ENCODE peak calls at places on chromosomes 5 and 9, in ten cellular contexts. W is psoas muscle, F is IMR-90, G is neural progenitor cell, M is upper lobe of right lung, K is prostate gland, N is A549, O is cardiac muscle cell, X is ascending aorta, I is body of pancreas. R is an unnamed sample. For H3K4me1, the result is how much of the 10 kb centered on the place peaks cover.

GRCh38 chr9:22512495-22512894 is 65.9 kb downstream of the DMRTA1 start:
- DNase-seq in W (no peak), F (no peak), G (no peak), M (no peak), K (no peak), N (no peak), O (no peak), X (no peak), I (no peak), R (no peak)

GRCh38 chr9:135864447-135865049 is 42.8 kb downstream of the CAMSAP1 start:
- DNase-seq in W (peak), F (peak), G (peak), M (no peak), K (peak), N (peak), O (peak), X (no peak), I (peak), R (peak)

GRCh38 chr5:78597858-78598415 is 50.6 kb downstream of the LHFPL2 start:
- DNase-seq in W (no peak), F (peak), G (no peak), M (no peak), K (no peak), N (no peak), O (peak), X (no peak), I (no peak), R (no peak)

GRCh38 chr5:80704221-80704620 is 49.4 kb upstream of the DHFR start:
- DNase-seq in W (no peak), F (no peak), G (no peak), M (no peak), K (no peak), N (no peak), O (no peak), X (no peak), I (no peak), R (no peak)

GRCh38 chr9:126791406-126792230 is 13.2 kb upstream of the ZBTB43 start:
- DNase-seq in W (no peak), F (peak), G (no peak), M (peak), K (no peak), N (peak), O (peak), X (no peak), I (no peak), R (no peak)

GRCh38 chr5:163569284-163569683 is 63.9 kb downstream of the MAT2B start:
- DNase-seq in W (no peak), F (peak), G (peak), M (no peak), K (no peak), N (peak), O (peak), X (no peak), I (no peak), R (no peak)

GRCh38 chr9:122190597-122191381 is 31.1 kb downstream of the MORN5 start:
- DNase-seq in W (no peak), F (peak), G (no peak), M (no peak), K (no peak), N (peak), O (no peak), X (no peak), I (no peak), R (no peak)

GRCh38 chr5:149153751-149154610 is 12.7 kb downstream of the ABLIM3 start:
- DNase-seq in W (peak), F (peak), G (no peak), M (peak), K (no peak), N (peak), O (peak), X (peak), I (peak), R (peak)

GRCh38 chr5:180128671-180129261 is 57.2 kb upstream of the RNF130 start:
- DNase-seq in W (no peak), F (no peak), G (no peak), M (no peak), K (no peak), N (no peak), O (no peak), X (no peak), I (no peak), R (no peak)

GRCh38 chr5:175469916-175470315 is 8.4 kb upstream of the SFXN1 start:
- DNase-seq in W (no peak), F (no peak), G (no peak), M (no peak), K (no peak), N (no peak), O (no peak), X (no peak), I (no peak), R (no peak)

GRCh38 chr9:20683351-20684034 is 566 bp upstream of the FOCAD start:
- DNase-seq in W (peak), F (peak), G (peak), M (no peak), K (peak), N (peak), O (peak), X (peak), I (peak), R (peak)

GRCh38 chr5:116382025-116382873 is 192.4 kb downstream of the SEMA6A start:
- DNase-seq in W (no peak), F (no peak), G (peak), M (no peak), K (no peak), N (no peak), O (no peak), X (no peak), I (no peak), R (no peak)

GRCh38 chr5:766666-767431 is 17.7 kb downstream of the ZDHHC11B start:
- DNase-seq in W (no peak), F (no peak), G (no peak), M (peak), K (no peak), N (no peak), O (no peak), X (no peak), I (no peak), R (no peak)

GRCh38 chr5:159018855-159019254 is 80.9 kb downstream of the EBF1 start:
- DNase-seq in W (no peak), F (no peak), G (no peak), M (no peak), K (no peak), N (no peak), O (no peak), X (no peak), I (no peak), R (no peak)

GRCh38 chr5:130868186-130868821 is 296.8 kb downstream of the HINT1 start:
- DNase-seq in W (no peak), F (no peak), G (peak), M (no peak), K (no peak), N (no peak), O (peak), X (no peak), I (no peak), R (no peak)

GRCh38 chr5:20972419-20972925 is 984.5 kb upstream of the CDH18 start:
- DNase-seq in W (peak), F (peak), G (peak), M (peak), K (no peak), N (peak), O (peak), X (no peak), I (no peak), R (no peak)

GRCh38 chr5:128436825-128437224 is 101.2 kb downstream of the FBN2 start:
- DNase-seq in W (no peak), F (peak), G (no peak), M (no peak), K (no peak), N (peak), O (peak), X (no peak), I (no peak), R (no peak)

GRCh38 chr5:174917976-174918554 is 193.7 kb downstream of the MSX2 start:
- DNase-seq in W (no peak), F (no peak), G (no peak), M (no peak), K (no peak), N (no peak), O (no peak), X (no peak), I (no peak), R (no peak)

GRCh38 chr5:52746539-52746938 is 41.2 kb upstream of the ITGA1 start:
- DNase-seq in W (no peak), F (peak), G (no peak), M (no peak), K (no peak), N (no peak), O (peak), X (no peak), I (no peak), R (no peak)

GRCh38 chr5:52580921-52581320 is 206.8 kb upstream of the ITGA1 start:
- DNase-seq in W (no peak), F (peak), G (no peak), M (no peak), K (no peak), N (no peak), O (peak), X (no peak), I (no peak), R (no peak)

GRCh38 chr5:156411-157072 is 34.8 kb upstream of the LRRC14B start:
- DNase-seq in W (no peak), F (no peak), G (no peak), M (peak), K (no peak), N (no peak), O (no peak), X (no peak), I (no peak), R (no peak)

GRCh38 chr5:81925012-81925411 is 46.8 kb upstream of the ATG10 start:
- DNase-seq in W (no peak), F (no peak), G (no peak), M (no peak), K (no peak), N (no peak), O (no peak), X (no peak), I (no peak), R (no peak)

GRCh38 chr9:107239474-107239873 is 43.6 kb upstream of the RAD23B start:
- DNase-seq in W (no peak), F (peak), G (peak), M (no peak), K (no peak), N (no peak), O (peak), X (no peak), I (no peak), R (no peak)

GRCh38 chr5:109324941-109325340 is 84.8 kb downstream of the PJA2 start:
- DNase-seq in W (no peak), F (no peak), G (no peak), M (no peak), K (no peak), N (no peak), O (peak), X (no peak), I (no peak), R (no peak)

GRCh38 chr5:171667341-171668096 is 118.1 kb upstream of the SMIM23 start:
- DNase-seq in W (peak), F (peak), G (peak), M (no peak), K (peak), N (no peak), O (peak), X (no peak), I (peak), R (no peak)

GRCh38 chr5:9209846-9210547 is 335.9 kb downstream of the SEMA5A start:
- DNase-seq in W (no peak), F (peak), G (no peak), M (no peak), K (no peak), N (no peak), O (no peak), X (no peak), I (no peak), R (no peak)

GRCh38 chr9:84875193-84875592 is 205.7 kb downstream of the NTRK2 start:
- DNase-seq in W (no peak), F (no peak), G (no peak), M (no peak), K (no peak), N (no peak), O (peak), X (no peak), I (no peak), R (no peak)

GRCh38 chr5:179385892-179386291 is 40.6 kb upstream of the ADAMTS2 start:
- DNase-seq in W (no peak), F (no peak), G (no peak), M (no peak), K (no peak), N (no peak), O (no peak), X (no peak), I (no peak), R (no peak)

GRCh38 chr5:91283899-91284298 is 99.2 kb downstream of the ARRDC3 start:
- DNase-seq in W (no peak), F (peak), G (no peak), M (no peak), K (peak), N (peak), O (peak), X (no peak), I (no peak), R (no peak)

GRCh38 chr5:136754216-136754615 is 388.9 kb upstream of the TRPC7 start:
- DNase-seq in W (no peak), F (no peak), G (no peak), M (no peak), K (no peak), N (no peak), O (no peak), X (no peak), I (no peak), R (no peak)

GRCh38 chr9:21812415-21812814 is 10.0 kb downstream of the MTAP start:
- DNase-seq in W (no peak), F (peak), G (no peak), M (no peak), K (no peak), N (peak), O (peak), X (no peak), I (no peak), R (no peak)

GRCh38 chr5:167769846-167770420 is 521.5 kb upstream of the WWC1 start:
- DNase-seq in W (no peak), F (no peak), G (no peak), M (no peak), K (no peak), N (no peak), O (no peak), X (no peak), I (no peak), R (no peak)

GRCh38 chr5:54616031-54616430 is 98.5 kb downstream of the SNX18 start:
- DNase-seq in W (no peak), F (peak), G (no peak), M (no peak), K (peak), N (no peak), O (peak), X (no peak), I (no peak), R (peak)

GRCh38 chr5:80139573-80139972 is 104.4 kb downstream of the THBS4 start:
- DNase-seq in W (no peak), F (no peak), G (no peak), M (no peak), K (no peak), N (no peak), O (no peak), X (no peak), I (no peak), R (no peak)

GRCh38 chr5:151448038-151448985 is 909 bp downstream of the SLC36A1 start:
- DNase-seq in W (no peak), F (no peak), G (peak), M (no peak), K (peak), N (peak), O (peak), X (no peak), I (peak), R (peak)

GRCh38 chr5:66224773-66225553 is 80.9 kb downstream of the SREK1 start:
- DNase-seq in W (no peak), F (no peak), G (no peak), M (no peak), K (no peak), N (no peak), O (no peak), X (no peak), I (no peak), R (no peak)

GRCh38 chr5:66224273-66224672 is 80.2 kb downstream of the SREK1 start:
- DNase-seq in W (no peak), F (no peak), G (no peak), M (no peak), K (no peak), N (no peak), O (no peak), X (no peak), I (no peak), R (no peak)

GRCh38 chr5:66222455-66222854 is 78.4 kb downstream of the SREK1 start:
- DNase-seq in W (no peak), F (no peak), G (no peak), M (no peak), K (no peak), N (no peak), O (no peak), X (no peak), I (no peak), R (peak)

GRCh38 chr5:66223637-66224036 is 79.5 kb downstream of the SREK1 start:
- DNase-seq in W (no peak), F (no peak), G (no peak), M (no peak), K (peak), N (peak), O (peak), X (no peak), I (no peak), R (peak)
- TF ChIP-seq CTCF in W (no peak), F (peak), G (peak), M (peak), K (peak), N (peak), O (peak), X (no peak), I (no peak), R (no peak)

GRCh38 chr9:137201205-137201868 is 796 bp upstream of the TPRN start:
- DNase-seq in W (no peak), F (no peak), G (peak), M (no peak), K (no peak), N (no peak), O (no peak), X (no peak), I (no peak), R (no peak)

GRCh38 chr9:137205126-137206069 is at the start of the genes NDOR1 and TMEM203:
- DNase-seq in W (peak), F (peak), G (peak), M (peak), K (peak), N (peak), O (peak), X (peak), I (peak), R (peak)

GRCh38 chr9:137204731-137205125 is 720 bp downstream of the TMEM203 start:
- DNase-seq in W (peak), F (no peak), G (no peak), M (no peak), K (no peak), N (no peak), O (no peak), X (no peak), I (no peak), R (no peak)

GRCh38 chr9:137200311-137201204 is at the start of gene TPRN:
- DNase-seq in W (peak), F (peak), G (peak), M (peak), K (peak), N (peak), O (peak), X (peak), I (peak), R (peak)

GRCh38 chr9:137202966-137203365 is 2.4 kb upstream of the TPRN start:
- DNase-seq in W (no peak), F (no peak), G (no peak), M (no peak), K (no peak), N (no peak), O (no peak), X (no peak), I (no peak), R (no peak)
- H3K4me1 ChIP-seq in W (half or more), F (under half), G (under half), M (half or more), K (under half), N (under half), O (under half), X (under half), I (half or more), R (half or more)

GRCh38 chr5:42636946-42637345 is 119.7 kb upstream of the CCDC152 start:
- DNase-seq in W (no peak), F (no peak), G (no peak), M (no peak), K (no peak), N (no peak), O (no peak), X (no peak), I (no peak), R (no peak)

GRCh38 chr5:42632501-42632900 is 124.1 kb upstream of the CCDC152 start:
- DNase-seq in W (no peak), F (no peak), G (no peak), M (no peak), K (no peak), N (no peak), O (no peak), X (no peak), I (no peak), R (no peak)

GRCh38 chr5:42634575-42634974 is 122.0 kb upstream of the CCDC152 start:
- DNase-seq in W (no peak), F (no peak), G (no peak), M (no peak), K (no peak), N (no peak), O (no peak), X (no peak), I (no peak), R (no peak)

GRCh38 chr5:42638972-42639371 is 117.6 kb upstream of the CCDC152 start:
- DNase-seq in W (no peak), F (no peak), G (no peak), M (no peak), K (no peak), N (no peak), O (no peak), X (no peak), I (no peak), R (no peak)

GRCh38 chr5:42636425-42636824 is 120.2 kb upstream of the CCDC152 start:
- DNase-seq in W (no peak), F (no peak), G (peak), M (no peak), K (no peak), N (peak), O (peak), X (no peak), I (no peak), R (no peak)
- TF ChIP-seq CTCF in W (no peak), F (no peak), G (peak), M (no peak), K (no peak), N (peak), O (peak), X (no peak), I (no peak), R (peak)

GRCh38 chr9:18109670-18110069 is 364.3 kb upstream of the ADAMTSL1 start:
- DNase-seq in W (no peak), F (no peak), G (no peak), M (no peak), K (no peak), N (no peak), O (no peak), X (no peak), I (no peak), R (no peak)

GRCh38 chr9:18115131-18115530 is 358.8 kb upstream of the ADAMTSL1 start:
- DNase-seq in W (no peak), F (no peak), G (no peak), M (no peak), K (peak), N (no peak), O (peak), X (no peak), I (no peak), R (no peak)

GRCh38 chr9:18114559-18114958 is 359.4 kb upstream of the ADAMTSL1 start:
- DNase-seq in W (no peak), F (no peak), G (no peak), M (no peak), K (no peak), N (no peak), O (no peak), X (no peak), I (no peak), R (no peak)
- H3K4me1 ChIP-seq in W (under half), F (under half), G (under half), M (under half), K (under half), N (under half), O (under half), X (under half), I (under half), R (under half)

GRCh38 chr9:26863074-26863473 is 29.5 kb downstream of the CAAP1 start:
- DNase-seq in W (no peak), F (peak), G (peak), M (no peak), K (no peak), N (peak), O (peak), X (no peak), I (no peak), R (no peak)
- TF ChIP-seq CTCF in W (peak), F (peak), G (peak), M (no peak), K (no peak), N (peak), O (peak), X (no peak), I (no peak), R (peak)

DNA sequence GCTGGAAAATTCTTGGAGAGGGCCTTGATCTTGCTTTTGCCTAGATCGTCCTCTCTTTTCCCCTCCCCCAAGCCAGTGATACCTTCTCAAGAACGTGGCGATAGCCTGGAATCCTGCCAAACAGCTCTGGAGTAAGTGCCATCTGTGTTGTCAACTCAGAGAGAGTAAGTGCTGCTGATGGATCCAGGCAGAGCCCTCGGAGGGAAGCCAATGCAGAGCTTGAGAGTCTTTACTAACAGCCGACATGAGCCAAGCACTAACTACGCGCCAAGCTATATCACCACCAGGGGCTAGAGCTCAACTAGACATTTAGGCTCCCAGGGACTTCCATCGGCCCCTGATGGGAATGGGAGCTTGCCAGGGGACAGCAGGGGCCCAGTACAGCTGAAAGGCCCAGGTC is 17.6 kb downstream of the RAPGEF1 start:
- DNase-seq in W (no peak), F (no peak), G (no peak), M (no peak), K (no peak), N (no peak), O (no peak), X (no peak), I (no peak), R (no peak)
- H3K4me1 ChIP-seq in W (half or more), F (under half), G (under half), M (under half), K (under half), N (under half), O (under half), X (under half), I (under half), R (under half)